ENCODE peak calls at places on chromosome 9, in four cellular contexts. One of them, this sample, is unnamed.

GRCh38 chr9:137592767-137593166 is 2.5 kb upstream of the ZMYND19 start:
- DNase-seq in heart right ventricle: no peak
- DNase-seq in heart left ventricle: no peak
- DNase-seq in lower leg skin: no peak
- DNase-seq in this sample: no peak

GRCh38 chr9:128399851-128400250 is 20.8 kb upstream of the CERCAM start:
- DNase-seq in heart right ventricle: no peak
- DNase-seq in heart left ventricle: no peak
- DNase-seq in lower leg skin: no peak
- DNase-seq in this sample: no peak

GRCh38 chr9:108117775-108118174 is 628.2 kb upstream of the KLF4 start:
- DNase-seq in heart right ventricle: no peak
- DNase-seq in heart left ventricle: no peak
- DNase-seq in lower leg skin: no peak
- DNase-seq in this sample: no peak

GRCh38 chr9:135102331-135102730 is 14.9 kb downstream of the OLFM1 start:
- DNase-seq in heart right ventricle: no peak
- DNase-seq in heart left ventricle: no peak
- DNase-seq in lower leg skin: no peak
- DNase-seq in this sample: no peak

GRCh38 chr9:99051353-99051752 is 53.6 kb upstream of the TGFBR1 start:
- DNase-seq in heart right ventricle: no peak
- DNase-seq in heart left ventricle: no peak
- DNase-seq in lower leg skin: no peak
- DNase-seq in this sample: no peak

GRCh38 chr9:14198544-14199510 is 115.1 kb downstream of the NFIB start:
- DNase-seq in heart right ventricle: peak; percentile 63
- DNase-seq in heart left ventricle: peak; percentile 74
- DNase-seq in lower leg skin: peak; percentile 65
- DNase-seq in this sample: peak; percentile 72

GRCh38 chr9:129386812-129387177 is 208.7 kb upstream of the IER5L start:
- DNase-seq in heart right ventricle: no peak
- DNase-seq in heart left ventricle: no peak
- DNase-seq in lower leg skin: no peak
- DNase-seq in this sample: no peak

GRCh38 chr9:18346761-18347160 is 127.2 kb upstream of the ADAMTSL1 start:
- DNase-seq in heart right ventricle: no peak
- DNase-seq in heart left ventricle: no peak
- DNase-seq in lower leg skin: no peak
- DNase-seq in this sample: no peak

GRCh38 chr9:21174671-21175070 is 8.2 kb upstream of the IFNA21 start:
- DNase-seq in heart right ventricle: no peak
- DNase-seq in heart left ventricle: no peak
- DNase-seq in lower leg skin: no peak
- DNase-seq in this sample: peak; percentile 6

GRCh38 chr9:107918749-107919148 is 429.2 kb upstream of the KLF4 start:
- DNase-seq in heart right ventricle: no peak
- DNase-seq in heart left ventricle: no peak
- DNase-seq in lower leg skin: no peak
- DNase-seq in this sample: no peak

GRCh38 chr9:93085676-93086075 is 10.3 kb upstream of the CARD19 start:
- DNase-seq in heart right ventricle: no peak
- DNase-seq in heart left ventricle: no peak
- DNase-seq in lower leg skin: no peak
- DNase-seq in this sample: no peak

GRCh38 chr9:101671567-101671966 is 66.9 kb downstream of the GRIN3A start:
- DNase-seq in heart right ventricle: no peak
- DNase-seq in heart left ventricle: no peak
- DNase-seq in lower leg skin: no peak
- DNase-seq in this sample: peak; percentile 3

DNA sequence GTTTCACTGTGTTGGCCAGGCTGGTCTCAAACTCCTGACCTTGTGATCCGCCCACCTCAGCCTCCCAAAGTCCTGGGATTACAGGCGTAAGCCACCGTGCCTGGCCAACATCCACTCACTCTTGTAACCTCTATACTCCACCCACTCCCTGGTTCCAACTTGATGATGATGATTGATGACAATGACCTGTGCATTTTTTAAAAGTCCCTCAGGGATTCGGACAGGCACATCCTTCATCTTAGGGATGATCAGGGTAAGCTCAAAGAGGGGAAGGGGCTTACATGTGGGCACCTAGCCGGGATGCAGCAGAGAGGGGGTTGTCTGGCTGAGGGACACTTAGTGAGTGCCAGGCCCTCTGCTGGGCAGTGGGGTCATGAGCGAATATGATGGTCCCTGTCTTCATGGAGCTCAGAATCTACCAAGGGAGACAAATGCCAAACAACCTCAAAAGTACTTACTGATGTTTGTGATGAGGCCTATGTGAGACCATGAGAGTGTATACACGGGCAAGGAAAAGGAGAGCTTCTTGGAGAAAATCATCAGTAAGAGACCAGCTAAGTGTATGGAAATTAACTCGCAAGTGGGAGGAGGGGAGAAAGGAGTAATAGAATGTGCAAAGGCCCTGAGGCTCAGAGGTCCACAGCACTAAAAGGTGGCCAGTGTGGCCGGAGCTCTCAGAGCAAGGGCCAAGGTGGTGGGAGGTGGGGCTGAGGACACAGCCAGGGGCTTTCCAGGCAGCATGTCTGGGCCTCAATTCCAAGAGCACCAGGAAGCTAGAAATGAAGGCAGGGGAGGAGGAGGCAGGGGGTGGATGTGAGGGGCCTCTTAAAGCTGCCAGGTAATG is 27.4 kb downstream of the LHX2 start:
- DNase-seq in heart right ventricle: no peak
- DNase-seq in heart left ventricle: no peak
- DNase-seq in lower leg skin: no peak
- DNase-seq in this sample: no peak
- TF ChIP-seq CTCF in heart right ventricle: no peak
- TF ChIP-seq CTCF in heart left ventricle: no peak
- TF ChIP-seq CTCF in lower leg skin: no peak
- TF ChIP-seq CTCF in this sample: no peak

DNA sequence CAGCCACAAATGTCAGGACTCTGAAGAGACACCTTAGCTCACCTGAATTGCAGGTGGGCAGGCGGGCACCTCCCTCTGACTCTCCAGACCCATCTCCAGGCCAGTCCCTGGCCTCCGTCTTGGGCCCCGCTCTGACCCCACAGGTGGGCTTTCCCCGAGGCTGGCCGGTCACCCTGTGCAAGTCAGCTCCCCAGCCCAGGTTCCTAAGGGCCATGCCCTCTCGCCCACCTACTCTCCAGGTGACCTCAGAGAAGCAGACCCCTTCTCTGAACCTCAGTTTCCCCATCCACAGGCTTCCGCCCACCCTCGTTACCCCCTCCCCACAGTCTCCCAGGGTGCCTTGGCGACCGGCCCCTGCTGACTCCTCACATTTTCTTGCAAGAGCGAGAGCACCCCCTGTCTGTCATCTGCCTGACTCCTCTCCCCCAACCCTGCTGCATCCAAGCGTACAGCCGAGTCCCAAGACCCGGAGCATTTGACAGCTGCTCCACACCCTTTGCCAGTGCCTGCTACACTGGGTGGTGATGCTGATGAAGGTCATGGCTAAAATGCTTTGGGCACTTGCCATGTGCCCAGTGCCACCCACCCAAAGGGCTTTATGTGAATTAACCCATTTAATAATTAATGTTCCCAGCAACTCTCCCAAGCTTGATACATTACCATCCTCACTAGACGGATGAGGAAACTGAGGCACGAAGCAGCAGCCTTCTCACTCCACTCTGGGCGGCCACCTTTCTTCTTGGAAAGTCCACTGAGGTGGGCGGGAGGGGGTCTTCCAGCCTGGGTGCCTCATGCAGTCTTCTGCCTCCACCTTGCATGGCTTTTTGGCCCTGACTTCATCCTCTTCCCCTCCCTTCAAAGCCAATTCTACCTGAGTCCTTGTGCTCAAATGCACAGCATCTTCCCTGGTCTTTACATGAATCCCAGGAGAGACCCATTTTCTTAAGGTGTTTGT is 51.1 kb upstream of the ORM1 start:
- DNase-seq in heart right ventricle: peak; percentile 41
- DNase-seq in heart left ventricle: peak; percentile 45
- DNase-seq in lower leg skin: no peak
- DNase-seq in this sample: peak; percentile 43
- TF ChIP-seq CTCF in heart right ventricle: no peak
- TF ChIP-seq CTCF in heart left ventricle: peak; percentile 8
- TF ChIP-seq CTCF in lower leg skin: no peak
- TF ChIP-seq CTCF in this sample: no peak

DNA sequence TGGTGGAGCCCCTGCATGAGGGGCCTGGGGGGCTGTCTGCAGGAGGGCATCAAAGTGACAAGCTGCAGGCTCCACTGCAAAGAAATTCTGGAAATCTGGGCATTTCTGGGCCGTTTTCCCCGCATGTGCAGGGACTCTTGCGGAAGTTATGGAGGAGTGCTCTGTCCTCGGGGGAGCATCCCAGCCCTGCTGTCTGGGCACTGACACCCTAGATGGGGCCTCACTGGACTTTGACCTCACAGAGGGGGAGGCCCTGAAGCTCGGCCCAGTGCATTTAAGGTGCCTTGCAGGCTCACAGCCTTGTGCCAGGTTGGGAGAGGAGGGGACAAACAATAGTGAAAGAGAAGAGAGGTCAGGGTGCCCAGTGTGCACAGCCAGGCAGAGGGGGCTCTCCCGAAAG is 35.4 kb downstream of the LHX3 start:
- DNase-seq in heart right ventricle: no peak
- DNase-seq in heart left ventricle: no peak
- DNase-seq in lower leg skin: no peak
- DNase-seq in this sample: no peak
- TF ChIP-seq CTCF in heart right ventricle: no peak
- TF ChIP-seq CTCF in heart left ventricle: no peak
- TF ChIP-seq CTCF in lower leg skin: no peak
- TF ChIP-seq CTCF in this sample: no peak

GRCh38 chr9:95679874-95680273 is 163.1 kb upstream of the PTCH1 start:
- DNase-seq in heart right ventricle: no peak
- DNase-seq in heart left ventricle: no peak
- DNase-seq in lower leg skin: no peak
- DNase-seq in this sample: no peak

GRCh38 chr9:95689669-95690068 is 172.9 kb upstream of the PTCH1 start:
- DNase-seq in heart right ventricle: no peak
- DNase-seq in heart left ventricle: no peak
- DNase-seq in lower leg skin: no peak
- DNase-seq in this sample: no peak

GRCh38 chr9:95684516-95684915 is 167.7 kb upstream of the PTCH1 start:
- DNase-seq in heart right ventricle: no peak
- DNase-seq in heart left ventricle: no peak
- DNase-seq in lower leg skin: no peak
- DNase-seq in this sample: no peak
- TF ChIP-seq CTCF in heart right ventricle: no peak
- TF ChIP-seq CTCF in heart left ventricle: no peak
- TF ChIP-seq CTCF in lower leg skin: no peak
- TF ChIP-seq CTCF in this sample: no peak

This sample was measured in MCF 10A.